ENCODE peak calls at places on chromosome 1, in six cellular contexts. One of them, this sample, is unnamed.

GRCh38 chr1:111615874-111616715 is 3.5 kb upstream of the RAP1A start:
- DNase-seq in WTC11: no peak
- DNase-seq in GM23338: no peak
- DNase-seq in HepG2: no peak
- DNase-seq in H1: no peak
- DNase-seq in GM12878: peak; percentile 91
- DNase-seq in this sample: no peak

GRCh38 chr1:87045757-87046422 is 131.5 kb downstream of the HS2ST1 start:
- DNase-seq in WTC11: no peak
- DNase-seq in GM23338: no peak
- DNase-seq in HepG2: no peak
- DNase-seq in H1: no peak
- DNase-seq in GM12878: no peak
- DNase-seq in this sample: no peak

GRCh38 chr1:47617381-47618221 is 179.8 kb downstream of the FOXD2 start:
- DNase-seq in HepG2: no peak
- DNase-seq in GM23338: no peak
- DNase-seq in WTC11: no peak
- DNase-seq in H1: no peak
- DNase-seq in GM12878: no peak
- DNase-seq in this sample: no peak

GRCh38 chr1:168520052-168520751 is 23.6 kb downstream of the XCL2 start:
- DNase-seq in WTC11: peak; percentile 24
- DNase-seq in GM12878: no peak
- DNase-seq in H1: no peak
- DNase-seq in GM23338: peak; percentile 25
- DNase-seq in HepG2: no peak
- DNase-seq in this sample: no peak

GRCh38 chr1:216606047-216606637 is 117.1 kb downstream of the ESRRG start:
- DNase-seq in HepG2: no peak
- DNase-seq in GM23338: no peak
- DNase-seq in GM12878: no peak
- DNase-seq in H1: no peak
- DNase-seq in WTC11: no peak
- DNase-seq in this sample: no peak

GRCh38 chr1:188302746-188303145 is 1474.0 kb downstream of the PLA2G4A start:
- DNase-seq in GM12878: no peak
- DNase-seq in GM23338: no peak
- DNase-seq in WTC11: no peak
- DNase-seq in HepG2: no peak
- DNase-seq in H1: no peak
- DNase-seq in this sample: no peak

GRCh38 chr1:2250721-2251281 is 22.7 kb downstream of the SKI start:
- DNase-seq in H1: no peak
- DNase-seq in HepG2: peak; percentile 82
- DNase-seq in GM12878: no peak
- DNase-seq in GM23338: no peak
- DNase-seq in WTC11: no peak
- DNase-seq in this sample: no peak

GRCh38 chr1:33914531-33914930 is 50.7 kb downstream of the HMGB4 start:
- DNase-seq in HepG2: no peak
- DNase-seq in GM23338: no peak
- DNase-seq in WTC11: no peak
- DNase-seq in H1: no peak
- DNase-seq in GM12878: no peak
- DNase-seq in this sample: no peak

GRCh38 chr1:38938722-38939260 is 2.8 kb downstream of the RHBDL2 start:
- DNase-seq in WTC11: no peak
- DNase-seq in HepG2: peak; percentile 79
- DNase-seq in GM12878: no peak
- DNase-seq in GM23338: no peak
- DNase-seq in H1: no peak
- DNase-seq in this sample: no peak

GRCh38 chr1:168441745-168442144 is 102.1 kb downstream of the XCL2 start:
- DNase-seq in H1: no peak
- DNase-seq in GM12878: no peak
- DNase-seq in WTC11: no peak
- DNase-seq in HepG2: no peak
- DNase-seq in GM23338: no peak
- DNase-seq in this sample: no peak

GRCh38 chr1:110245876-110246620 is 35.9 kb downstream of the KCNC4 start:
- DNase-seq in GM23338: no peak
- DNase-seq in WTC11: no peak
- DNase-seq in HepG2: no peak
- DNase-seq in GM12878: no peak
- DNase-seq in H1: no peak
- DNase-seq in this sample: no peak

GRCh38 chr1:238552271-238552670 is 661.5 kb upstream of the ZP4 start:
- DNase-seq in WTC11: no peak
- DNase-seq in HepG2: no peak
- DNase-seq in H1: no peak
- DNase-seq in GM12878: no peak
- DNase-seq in GM23338: no peak
- DNase-seq in this sample: no peak

GRCh38 chr1:153677718-153678518 is 570 bp upstream of the NPR1 start:
- DNase-seq in GM23338: peak; percentile 85
- DNase-seq in GM12878: no peak
- DNase-seq in H1: peak; percentile 82
- DNase-seq in WTC11: peak; percentile 78
- DNase-seq in HepG2: no peak
- DNase-seq in this sample: peak; percentile 72

GRCh38 chr1:167927075-167927754 is 9.3 kb upstream of the DCAF6 start:
- DNase-seq in HepG2: no peak
- DNase-seq in GM23338: no peak
- DNase-seq in GM12878: no peak
- DNase-seq in H1: no peak
- DNase-seq in WTC11: no peak
- DNase-seq in this sample: no peak

GRCh38 chr1:109158433-109158832 is 44.5 kb downstream of the ELAPOR1 start:
- DNase-seq in GM12878: no peak
- DNase-seq in GM23338: no peak
- DNase-seq in HepG2: no peak
- DNase-seq in WTC11: no peak
- DNase-seq in H1: no peak
- DNase-seq in this sample: no peak

GRCh38 chr1:160544647-160545046 is 21.6 kb upstream of the SLAMF6 start:
- DNase-seq in WTC11: no peak
- DNase-seq in HepG2: no peak
- DNase-seq in GM23338: peak; percentile 39
- DNase-seq in H1: no peak
- DNase-seq in GM12878: no peak
- DNase-seq in this sample: peak; percentile 36

DNA sequence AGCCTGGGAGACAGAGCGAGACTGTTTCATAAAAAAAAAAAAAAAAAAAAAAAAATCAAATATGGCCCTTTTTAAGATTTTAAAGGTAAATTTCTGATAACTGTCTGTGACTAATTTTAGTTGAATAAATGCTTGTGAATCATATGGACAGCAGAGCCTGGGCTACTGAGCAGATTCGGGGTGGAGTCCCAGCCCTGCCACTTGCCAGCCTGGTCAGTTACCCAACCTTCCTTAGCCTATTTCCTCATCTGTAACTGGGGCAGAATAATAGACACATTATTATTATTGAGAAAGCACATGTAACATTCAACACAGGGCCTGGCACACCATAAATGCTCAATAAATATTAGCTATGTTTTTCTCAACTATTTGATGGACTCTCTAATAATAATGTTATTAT is 11.2 kb upstream of the H3-3A start:
- DNase-seq in HepG2: no peak
- DNase-seq in GM23338: no peak
- DNase-seq in GM12878: no peak
- DNase-seq in WTC11: no peak
- DNase-seq in H1: no peak
- DNase-seq in this sample: no peak
- TF ChIP-seq CREB1 in HepG2: no peak
- TF ChIP-seq CREB1 in GM23338: no peak
- TF ChIP-seq CREB1 in GM12878: no peak
- TF ChIP-seq CREB1 in WTC11: no peak
- TF ChIP-seq CREB1 in H1: no peak
- TF ChIP-seq CREB1 in this sample: no peak

GRCh38 chr1:75136158-75136815 is 2.1 kb downstream of the LHX8 start:
- DNase-seq in GM23338: peak; percentile 76
- DNase-seq in WTC11: peak; percentile 63
- DNase-seq in GM12878: no peak
- DNase-seq in H1: peak; percentile 81
- DNase-seq in HepG2: no peak
- DNase-seq in this sample: no peak
- TF ChIP-seq CREB1 in GM23338: no peak
- TF ChIP-seq CREB1 in WTC11: no peak
- TF ChIP-seq CREB1 in GM12878: no peak
- TF ChIP-seq CREB1 in H1: no peak
- TF ChIP-seq CREB1 in HepG2: no peak
- TF ChIP-seq CREB1 in this sample: no peak

GRCh38 chr1:172425339-172425738 is 4.9 kb downstream of the C1orf105 start:
- DNase-seq in HepG2: no peak
- DNase-seq in H1: no peak
- DNase-seq in GM23338: no peak
- DNase-seq in WTC11: no peak
- DNase-seq in GM12878: no peak
- DNase-seq in this sample: peak; percentile 82

GRCh38 chr1:172423336-172423735 is 2.9 kb downstream of the C1orf105 start:
- DNase-seq in GM23338: no peak
- DNase-seq in HepG2: no peak
- DNase-seq in GM12878: no peak
- DNase-seq in WTC11: no peak
- DNase-seq in H1: no peak
- DNase-seq in this sample: no peak

GRCh38 chr1:172417552-172417951 is 2.9 kb upstream of the C1orf105 start:
- DNase-seq in GM12878: no peak
- DNase-seq in H1: no peak
- DNase-seq in WTC11: no peak
- DNase-seq in HepG2: no peak
- DNase-seq in GM23338: peak; percentile 28
- DNase-seq in this sample: no peak

GRCh38 chr1:172420385-172420784 is at the start of gene C1orf105:
- DNase-seq in HepG2: no peak
- DNase-seq in H1: no peak
- DNase-seq in WTC11: no peak
- DNase-seq in GM23338: no peak
- DNase-seq in GM12878: no peak
- DNase-seq in this sample: no peak

DNA sequence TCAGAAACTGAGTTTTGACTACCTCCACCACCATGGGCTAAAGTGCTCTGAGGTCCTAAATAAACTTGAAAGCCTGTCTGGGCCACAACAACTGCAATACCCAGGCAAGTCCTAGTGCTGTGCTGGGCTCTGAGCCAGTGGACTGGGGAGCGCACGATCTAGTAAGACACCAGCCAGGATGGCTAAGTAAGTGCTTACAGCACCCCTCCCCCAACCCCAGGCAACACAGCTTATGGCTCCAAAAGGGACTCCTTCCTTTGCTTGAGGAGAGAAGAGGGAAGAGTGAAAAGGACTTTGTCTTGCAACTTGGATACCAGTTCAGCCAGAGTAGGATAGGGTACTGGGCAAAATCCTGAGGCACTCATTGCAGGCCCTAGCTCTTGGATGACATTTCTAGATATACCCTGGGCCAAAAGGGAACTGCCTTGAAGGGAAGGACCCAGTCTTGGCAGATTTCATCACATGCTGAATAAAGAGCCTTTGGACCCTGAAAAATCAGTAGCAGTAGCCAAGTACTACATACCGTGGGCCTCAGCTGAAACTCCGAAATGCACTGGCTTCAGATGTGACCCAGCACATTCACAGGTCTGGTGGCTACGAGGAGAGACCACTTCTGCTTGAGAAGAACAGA is 1.6 kb downstream of the C1orf105 start:
- DNase-seq in HepG2: no peak
- DNase-seq in H1: no peak
- DNase-seq in WTC11: no peak
- DNase-seq in GM23338: no peak
- DNase-seq in GM12878: no peak
- DNase-seq in this sample: no peak
- TF ChIP-seq CREB1 in HepG2: no peak
- TF ChIP-seq CREB1 in H1: no peak
- TF ChIP-seq CREB1 in WTC11: no peak
- TF ChIP-seq CREB1 in GM23338: no peak
- TF ChIP-seq CREB1 in GM12878: no peak
- TF ChIP-seq CREB1 in this sample: no peak

GRCh38 chr1:214447557-214447871 is 103.9 kb downstream of the PTPN14 start:
- DNase-seq in H1: no peak
- DNase-seq in WTC11: no peak
- DNase-seq in GM23338: no peak
- DNase-seq in HepG2: no peak
- DNase-seq in GM12878: no peak
- DNase-seq in this sample: no peak

GRCh38 chr1:214445846-214446614 is 105.4 kb downstream of the PTPN14 start:
- DNase-seq in GM12878: no peak
- DNase-seq in H1: no peak
- DNase-seq in WTC11: no peak
- DNase-seq in HepG2: no peak
- DNase-seq in GM23338: no peak
- DNase-seq in this sample: no peak

GRCh38 chr1:214445201-214445600 is 106.2 kb downstream of the PTPN14 start:
- DNase-seq in GM23338: no peak
- DNase-seq in WTC11: no peak
- DNase-seq in H1: no peak
- DNase-seq in GM12878: no peak
- DNase-seq in HepG2: no peak
- DNase-seq in this sample: no peak

GRCh38 chr1:214448536-214448935 is 102.9 kb downstream of the PTPN14 start:
- DNase-seq in WTC11: no peak
- DNase-seq in HepG2: no peak
- DNase-seq in H1: no peak
- DNase-seq in GM12878: no peak
- DNase-seq in GM23338: peak; percentile 41
- DNase-seq in this sample: no peak

DNA sequence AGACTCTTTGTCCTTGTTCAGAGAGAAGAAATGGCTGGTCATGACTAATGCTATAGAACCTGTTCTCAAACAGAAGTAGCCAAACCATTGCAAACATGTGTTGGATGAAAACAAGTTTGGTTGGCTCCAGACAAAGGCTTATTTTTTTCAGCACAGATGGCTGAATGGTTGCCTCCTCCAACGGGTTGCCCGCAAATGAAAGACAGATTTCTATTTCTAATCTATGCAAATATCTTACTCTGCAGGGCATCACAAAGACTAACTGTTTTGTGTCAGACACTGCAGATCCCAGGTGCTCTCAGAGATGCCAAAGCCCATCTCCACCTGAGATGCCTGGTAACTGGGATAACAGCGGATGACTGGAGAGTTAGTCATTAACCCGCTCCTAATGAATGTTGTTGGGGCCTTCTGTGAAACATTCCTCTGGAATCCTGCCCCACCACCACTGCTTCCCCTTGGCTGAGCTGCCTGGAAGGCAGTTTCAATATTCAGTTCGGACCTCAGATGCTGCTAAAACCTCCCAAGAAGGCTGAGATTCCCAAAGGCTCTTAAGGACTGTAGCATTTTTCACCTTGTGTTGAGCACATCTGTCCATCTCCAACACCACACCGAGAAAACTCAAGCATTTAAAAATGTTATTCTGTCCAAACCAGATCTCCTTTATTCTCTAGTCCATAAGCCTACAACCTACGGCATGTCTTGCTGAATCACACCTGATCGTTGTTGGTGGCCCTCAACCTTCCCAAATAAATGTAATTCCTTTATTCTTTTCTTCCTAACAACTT is 104.4 kb downstream of the PTPN14 start:
- DNase-seq in HepG2: peak; percentile 85
- DNase-seq in GM12878: no peak
- DNase-seq in H1: peak; percentile 62
- DNase-seq in WTC11: peak; percentile 69
- DNase-seq in GM23338: peak; percentile 94
- DNase-seq in this sample: no peak
- TF ChIP-seq CREB1 in HepG2: no peak
- TF ChIP-seq CREB1 in GM12878: no peak
- TF ChIP-seq CREB1 in H1: no peak
- TF ChIP-seq CREB1 in WTC11: no peak
- TF ChIP-seq CREB1 in GM23338: no peak
- TF ChIP-seq CREB1 in this sample: no peak

GRCh38 chr1:161702250-161702649 is 4.8 kb upstream of the FCRLA start:
- DNase-seq in H1: no peak
- DNase-seq in HepG2: peak; percentile 90
- DNase-seq in WTC11: no peak
- DNase-seq in GM23338: no peak
- DNase-seq in GM12878: no peak
- DNase-seq in this sample: no peak
- TF ChIP-seq CREB1 in H1: no peak
- TF ChIP-seq CREB1 in HepG2: no peak
- TF ChIP-seq CREB1 in WTC11: no peak
- TF ChIP-seq CREB1 in GM23338: no peak
- TF ChIP-seq CREB1 in GM12878: no peak
- TF ChIP-seq CREB1 in this sample: no peak